ENCODE peak calls at places on chromosomes 3 and 15, in ten cellular contexts. One of them, this sample, is unnamed.

GRCh38 chr3:4807381-4808280 is 171.6 kb upstream of the BHLHE40 start:
- DNase-seq in fibroblast of the aortic adventitia: no peak
- DNase-seq in psoas muscle: peak; percentile 31
- DNase-seq in BE2C: no peak
- DNase-seq in breast epithelium: no peak
- DNase-seq in heart left ventricle: no peak
- DNase-seq in adrenal gland: no peak
- DNase-seq in left ventricle myocardium inferior: no peak
- DNase-seq in heart right ventricle: no peak
- DNase-seq in AG10803: no peak
- DNase-seq in this sample: no peak

GRCh38 chr3:11565072-11565471 is 78.6 kb downstream of the VGLL4 start:
- DNase-seq in fibroblast of the aortic adventitia: no peak
- DNase-seq in psoas muscle: no peak
- DNase-seq in BE2C: no peak
- DNase-seq in breast epithelium: no peak
- DNase-seq in heart left ventricle: peak; percentile 72
- DNase-seq in adrenal gland: no peak
- DNase-seq in left ventricle myocardium inferior: peak; percentile 74
- DNase-seq in heart right ventricle: peak; percentile 66
- DNase-seq in AG10803: no peak
- DNase-seq in this sample: no peak

GRCh38 chr3:195148553-195148952 is 122.4 kb downstream of the XXYLT1 start:
- DNase-seq in fibroblast of the aortic adventitia: no peak
- DNase-seq in psoas muscle: no peak
- DNase-seq in BE2C: no peak
- DNase-seq in breast epithelium: no peak
- DNase-seq in heart left ventricle: no peak
- DNase-seq in adrenal gland: no peak
- DNase-seq in left ventricle myocardium inferior: no peak
- DNase-seq in heart right ventricle: no peak
- DNase-seq in AG10803: peak; percentile 40
- DNase-seq in this sample: no peak

GRCh38 chr3:13145131-13145825 is 72.0 kb upstream of the IQSEC1 start:
- DNase-seq in fibroblast of the aortic adventitia: no peak
- DNase-seq in psoas muscle: no peak
- DNase-seq in BE2C: no peak
- DNase-seq in breast epithelium: no peak
- DNase-seq in heart left ventricle: peak; percentile 38
- DNase-seq in adrenal gland: no peak
- DNase-seq in left ventricle myocardium inferior: no peak
- DNase-seq in heart right ventricle: no peak
- DNase-seq in AG10803: no peak
- DNase-seq in this sample: no peak

GRCh38 chr3:50450135-50450911 is 53.1 kb downstream of the CACNA2D2 start:
- DNase-seq in fibroblast of the aortic adventitia: peak; percentile 54
- DNase-seq in psoas muscle: peak; percentile 65
- DNase-seq in BE2C: no peak
- DNase-seq in breast epithelium: peak; percentile 75
- DNase-seq in heart left ventricle: peak; percentile 82
- DNase-seq in adrenal gland: peak; percentile 22
- DNase-seq in left ventricle myocardium inferior: peak; percentile 40
- DNase-seq in heart right ventricle: peak; percentile 67
- DNase-seq in AG10803: peak; percentile 6
- DNase-seq in this sample: peak; percentile 33

GRCh38 chr15:50187997-50188396 is 6.0 kb downstream of the SLC27A2 start:
- DNase-seq in fibroblast of the aortic adventitia: no peak
- DNase-seq in psoas muscle: no peak
- DNase-seq in BE2C: no peak
- DNase-seq in breast epithelium: no peak
- DNase-seq in heart left ventricle: no peak
- DNase-seq in adrenal gland: no peak
- DNase-seq in left ventricle myocardium inferior: no peak
- DNase-seq in heart right ventricle: no peak
- DNase-seq in AG10803: no peak
- DNase-seq in this sample: no peak

GRCh38 chr3:112351036-112351435 is 18.1 kb downstream of the CD200 start:
- DNase-seq in fibroblast of the aortic adventitia: no peak
- DNase-seq in psoas muscle: no peak
- DNase-seq in BE2C: no peak
- DNase-seq in breast epithelium: no peak
- DNase-seq in heart left ventricle: no peak
- DNase-seq in adrenal gland: no peak
- DNase-seq in left ventricle myocardium inferior: no peak
- DNase-seq in heart right ventricle: no peak
- DNase-seq in AG10803: no peak
- DNase-seq in this sample: no peak

GRCh38 chr15:63504247-63504978 is at the start of gene USP3:
- DNase-seq in fibroblast of the aortic adventitia: peak; percentile 96
- DNase-seq in psoas muscle: peak; percentile 95
- DNase-seq in BE2C: peak; percentile 94
- DNase-seq in breast epithelium: peak; percentile 94
- DNase-seq in heart left ventricle: peak; percentile 97
- DNase-seq in adrenal gland: peak; percentile 97
- DNase-seq in left ventricle myocardium inferior: peak; percentile 95
- DNase-seq in heart right ventricle: peak; percentile 94
- DNase-seq in AG10803: peak; percentile 96
- DNase-seq in this sample: peak; percentile 98

GRCh38 chr3:172082269-172082668 is 42.9 kb downstream of the FNDC3B start:
- DNase-seq in fibroblast of the aortic adventitia: peak; percentile 96
- DNase-seq in psoas muscle: no peak
- DNase-seq in BE2C: no peak
- DNase-seq in breast epithelium: peak; percentile 47
- DNase-seq in heart left ventricle: no peak
- DNase-seq in adrenal gland: no peak
- DNase-seq in left ventricle myocardium inferior: no peak
- DNase-seq in heart right ventricle: peak; percentile 44
- DNase-seq in AG10803: peak; percentile 100
- DNase-seq in this sample: peak; percentile 93

GRCh38 chr3:32951410-32951811 is at the start of gene CCR4:
- DNase-seq in fibroblast of the aortic adventitia: peak; percentile 39
- DNase-seq in psoas muscle: no peak
- DNase-seq in BE2C: no peak
- DNase-seq in breast epithelium: no peak
- DNase-seq in heart left ventricle: no peak
- DNase-seq in adrenal gland: no peak
- DNase-seq in left ventricle myocardium inferior: no peak
- DNase-seq in heart right ventricle: no peak
- DNase-seq in AG10803: no peak
- DNase-seq in this sample: no peak
- H3K4me3 ChIP-seq in fibroblast of the aortic adventitia: no peak within 1 kb of the TSS
- H3K4me3 ChIP-seq in psoas muscle: no peak within 1 kb of the TSS
- H3K4me3 ChIP-seq in BE2C: no peak within 1 kb of the TSS
- H3K4me3 ChIP-seq in breast epithelium: no peak within 1 kb of the TSS
- H3K4me3 ChIP-seq in heart left ventricle: no peak within 1 kb of the TSS
- H3K4me3 ChIP-seq in adrenal gland: no peak within 1 kb of the TSS
- H3K4me3 ChIP-seq in left ventricle myocardium inferior: no peak within 1 kb of the TSS
- H3K4me3 ChIP-seq in heart right ventricle: no peak within 1 kb of the TSS
- H3K4me3 ChIP-seq in AG10803: no peak within 1 kb of the TSS
- H3K4me3 ChIP-seq in this sample: no peak within 1 kb of the TSS

DNA sequence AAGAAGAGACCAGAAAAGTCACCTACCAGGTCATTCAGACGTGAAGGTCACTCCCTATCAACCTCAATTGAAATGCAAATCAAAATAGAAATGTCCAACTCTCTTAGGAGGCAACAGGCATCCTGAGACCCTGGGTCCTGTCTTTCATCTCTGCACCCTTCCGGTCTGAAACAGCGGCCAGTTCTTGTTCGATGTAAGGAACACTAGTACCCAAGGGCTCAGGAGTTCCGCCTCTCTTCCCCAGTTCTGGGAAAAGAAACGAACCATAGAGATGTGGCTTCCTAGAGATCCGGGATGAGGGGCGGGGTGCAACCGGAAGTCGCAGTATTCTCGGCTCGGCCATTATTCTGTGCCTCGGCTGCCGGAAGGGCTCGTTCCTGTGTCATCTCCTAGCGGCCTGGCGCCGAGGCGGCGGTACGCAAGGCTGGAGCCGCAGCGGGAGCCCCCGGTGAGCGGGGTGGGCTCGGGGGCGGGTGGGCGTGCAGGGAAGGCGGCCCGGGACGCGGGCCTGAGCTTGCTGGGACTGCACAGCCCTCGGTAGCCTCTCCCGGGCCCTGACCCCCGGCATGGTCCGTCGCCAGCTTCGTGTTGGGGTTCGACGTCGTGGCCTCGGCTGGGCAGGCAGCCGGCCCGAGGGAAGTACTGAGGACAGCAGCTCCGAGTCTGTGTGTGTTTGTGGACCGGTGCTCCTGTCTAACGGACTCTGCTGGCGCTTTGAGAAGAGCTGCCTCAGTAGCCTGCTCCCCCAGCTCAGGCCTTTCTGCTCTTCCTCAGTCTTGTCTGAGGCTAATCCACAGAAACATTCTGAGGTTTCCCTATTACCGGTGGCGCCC is at the start of gene ZNF197:
- DNase-seq in fibroblast of the aortic adventitia: peak; percentile 93
- DNase-seq in psoas muscle: peak; percentile 86
- DNase-seq in BE2C: peak; percentile 82
- DNase-seq in breast epithelium: peak; percentile 72
- DNase-seq in heart left ventricle: peak; percentile 90
- DNase-seq in adrenal gland: peak; percentile 78
- DNase-seq in left ventricle myocardium inferior: peak; percentile 86
- DNase-seq in heart right ventricle: peak; percentile 91
- DNase-seq in AG10803: peak; percentile 92
- DNase-seq in this sample: peak; percentile 86
- TF ChIP-seq CTCF in fibroblast of the aortic adventitia: peak; percentile 17
- TF ChIP-seq CTCF in psoas muscle: peak; percentile 9
- TF ChIP-seq CTCF in BE2C: no peak
- TF ChIP-seq CTCF in breast epithelium: no peak
- TF ChIP-seq CTCF in heart left ventricle: no peak
- TF ChIP-seq CTCF in adrenal gland: no peak
- TF ChIP-seq CTCF in left ventricle myocardium inferior: peak; percentile 32
- TF ChIP-seq CTCF in heart right ventricle: no peak
- TF ChIP-seq CTCF in AG10803: no peak
- TF ChIP-seq CTCF in this sample: peak; percentile 12

DNA sequence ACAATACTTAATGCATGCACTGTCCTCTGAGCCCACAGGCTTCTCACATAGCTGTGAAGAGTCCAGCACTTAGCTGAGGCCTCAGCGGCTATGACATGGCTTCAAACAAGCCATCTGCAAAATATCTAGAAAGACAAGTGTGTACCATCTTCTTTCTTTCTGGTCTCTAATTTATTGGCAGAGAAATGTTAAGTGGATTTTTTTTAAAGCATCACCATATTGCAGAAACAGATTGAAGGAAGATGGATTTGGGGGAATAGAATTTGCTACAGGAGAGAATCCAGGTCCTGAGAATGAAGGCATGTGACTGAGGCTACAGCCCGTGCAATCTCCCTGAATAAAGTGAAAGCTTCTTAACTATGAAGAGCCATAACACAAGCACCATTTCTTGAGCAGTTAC is 567.3 kb downstream of the PDCD6IP start:
- DNase-seq in fibroblast of the aortic adventitia: no peak
- DNase-seq in psoas muscle: no peak
- DNase-seq in BE2C: no peak
- DNase-seq in breast epithelium: no peak
- DNase-seq in heart left ventricle: no peak
- DNase-seq in adrenal gland: no peak
- DNase-seq in left ventricle myocardium inferior: no peak
- DNase-seq in heart right ventricle: no peak
- DNase-seq in AG10803: no peak
- DNase-seq in this sample: no peak
- H3K4me3 ChIP-seq in fibroblast of the aortic adventitia: no peak overlapping the region
- H3K4me3 ChIP-seq in psoas muscle: no peak overlapping the region
- H3K4me3 ChIP-seq in BE2C: no peak overlapping the region
- H3K4me3 ChIP-seq in breast epithelium: no peak overlapping the region
- H3K4me3 ChIP-seq in heart left ventricle: no peak overlapping the region
- H3K4me3 ChIP-seq in adrenal gland: no peak overlapping the region
- H3K4me3 ChIP-seq in left ventricle myocardium inferior: no peak overlapping the region
- H3K4me3 ChIP-seq in heart right ventricle: no peak overlapping the region
- H3K4me3 ChIP-seq in AG10803: no peak overlapping the region
- H3K4me3 ChIP-seq in this sample: no peak overlapping the region

GRCh38 chr3:3184876-3185275 is 5.4 kb upstream of the CRBN start:
- DNase-seq in fibroblast of the aortic adventitia: no peak
- DNase-seq in psoas muscle: no peak
- DNase-seq in BE2C: no peak
- DNase-seq in breast epithelium: no peak
- DNase-seq in heart left ventricle: no peak
- DNase-seq in adrenal gland: no peak
- DNase-seq in left ventricle myocardium inferior: no peak
- DNase-seq in heart right ventricle: no peak
- DNase-seq in AG10803: no peak
- DNase-seq in this sample: no peak

GRCh38 chr3:3177861-3178497 is 1.5 kb downstream of the CRBN start:
- DNase-seq in fibroblast of the aortic adventitia: no peak
- DNase-seq in psoas muscle: no peak
- DNase-seq in BE2C: no peak
- DNase-seq in breast epithelium: no peak
- DNase-seq in heart left ventricle: no peak
- DNase-seq in adrenal gland: no peak
- DNase-seq in left ventricle myocardium inferior: no peak
- DNase-seq in heart right ventricle: no peak
- DNase-seq in AG10803: no peak
- DNase-seq in this sample: peak; percentile 48

GRCh38 chr3:3180421-3180820 is 930 bp upstream of the CRBN start:
- DNase-seq in fibroblast of the aortic adventitia: no peak
- DNase-seq in psoas muscle: no peak
- DNase-seq in BE2C: no peak
- DNase-seq in breast epithelium: no peak
- DNase-seq in heart left ventricle: no peak
- DNase-seq in adrenal gland: no peak
- DNase-seq in left ventricle myocardium inferior: no peak
- DNase-seq in heart right ventricle: no peak
- DNase-seq in AG10803: no peak
- DNase-seq in this sample: no peak

GRCh38 chr3:3178498-3179328 is 778 bp downstream of the CRBN start:
- DNase-seq in fibroblast of the aortic adventitia: no peak
- DNase-seq in psoas muscle: no peak
- DNase-seq in BE2C: no peak
- DNase-seq in breast epithelium: no peak
- DNase-seq in heart left ventricle: no peak
- DNase-seq in adrenal gland: no peak
- DNase-seq in left ventricle myocardium inferior: no peak
- DNase-seq in heart right ventricle: no peak
- DNase-seq in AG10803: no peak
- DNase-seq in this sample: no peak

GRCh38 chr3:3179407-3180094 is at the start of gene CRBN:
- DNase-seq in fibroblast of the aortic adventitia: peak; percentile 76
- DNase-seq in psoas muscle: peak; percentile 89
- DNase-seq in BE2C: peak; percentile 80
- DNase-seq in breast epithelium: peak; percentile 67
- DNase-seq in heart left ventricle: peak; percentile 93
- DNase-seq in adrenal gland: peak; percentile 89
- DNase-seq in left ventricle myocardium inferior: peak; percentile 85
- DNase-seq in heart right ventricle: peak; percentile 88
- DNase-seq in AG10803: peak; percentile 79
- DNase-seq in this sample: peak; percentile 87
- TF ChIP-seq CTCF in fibroblast of the aortic adventitia: peak; percentile 72
- TF ChIP-seq CTCF in psoas muscle: peak; percentile 99
- TF ChIP-seq CTCF in BE2C: peak; percentile 73
- TF ChIP-seq CTCF in breast epithelium: peak; percentile 87
- TF ChIP-seq CTCF in heart left ventricle: peak; percentile 100
- TF ChIP-seq CTCF in adrenal gland: peak; percentile 98
- TF ChIP-seq CTCF in left ventricle myocardium inferior: peak; percentile 100
- TF ChIP-seq CTCF in heart right ventricle: peak; percentile 97
- TF ChIP-seq CTCF in AG10803: peak; percentile 69
- TF ChIP-seq CTCF in this sample: peak; percentile 72

GRCh38 chr3:158819282-158819681 is 17.4 kb downstream of the MFSD1 start:
- DNase-seq in fibroblast of the aortic adventitia: no peak
- DNase-seq in psoas muscle: no peak
- DNase-seq in BE2C: no peak
- DNase-seq in breast epithelium: no peak
- DNase-seq in heart left ventricle: no peak
- DNase-seq in adrenal gland: no peak
- DNase-seq in left ventricle myocardium inferior: no peak
- DNase-seq in heart right ventricle: no peak
- DNase-seq in AG10803: no peak
- DNase-seq in this sample: no peak
- H3K4me3 ChIP-seq in fibroblast of the aortic adventitia: no peak overlapping the region
- H3K4me3 ChIP-seq in psoas muscle: no peak overlapping the region
- H3K4me3 ChIP-seq in BE2C: no peak overlapping the region
- H3K4me3 ChIP-seq in breast epithelium: peak overlapping the region; percentile 11
- H3K4me3 ChIP-seq in heart left ventricle: no peak overlapping the region
- H3K4me3 ChIP-seq in adrenal gland: no peak overlapping the region
- H3K4me3 ChIP-seq in left ventricle myocardium inferior: no peak overlapping the region
- H3K4me3 ChIP-seq in heart right ventricle: no peak overlapping the region
- H3K4me3 ChIP-seq in AG10803: no peak overlapping the region
- H3K4me3 ChIP-seq in this sample: no peak overlapping the region

This sample was measured in choroid plexus epithelial cell.